ENCODE peak calls at places on chromosomes 13 and 19, in six cellular contexts. C is lung microvascular endothelial cell; W is tibial nerve; X is kidney glomerular epithelial cell; B is stimulated activated CD4-positive, alpha-beta T cell treated with anti-CD3 and anti-CD28 coated beads, Interleukin-12 subunit alpha, Interleukin-12 subunit beta, amount 100 ng/mL, for 4 hours; M is EH. I is an unnamed sample.
A peak's percentile ranks its signal among the peaks of the same experiment; 100 is the strongest.

GRCh38 chr13:42836930-42837329 is 55.5 kb downstream of the FAM216B start:
- DNase-seq in C (peak; percentile 54), W (no peak), X (peak; percentile 61), B (no peak), M (peak; percentile 75), I (peak; percentile 27)

GRCh38 chr19:29724102-29724641 is 9.1 kb upstream of the C19orf12 start:
- DNase-seq in C (peak; percentile 19), W (no peak), X (no peak), B (peak; percentile 33), M (peak; percentile 22), I (peak; percentile 5)

GRCh38 chr19:38497907-38498306 is 64.4 kb downstream of the RYR1 start:
- DNase-seq in C (no peak), W (no peak), X (no peak), B (no peak), M (no peak), I (no peak)

GRCh38 chr13:31835932-31836331 is 96.6 kb downstream of the RXFP2 start:
- DNase-seq in C (peak; percentile 41), W (no peak), X (peak; percentile 13), B (no peak), M (peak; percentile 61), I (peak; percentile 62)

GRCh38 chr19:42207767-42208259 is 9.7 kb downstream of the DEDD2 start:
- DNase-seq in C (peak; percentile 85), W (no peak), X (no peak), B (no peak), M (peak; percentile 88), I (peak; percentile 84)

GRCh38 chr13:108957369-108958012 is 328.1 kb downstream of the MYO16 start:
- DNase-seq in C (peak; percentile 49), W (peak; percentile 27), X (peak; percentile 89), B (no peak), M (peak; percentile 83), I (peak; percentile 89)

GRCh38 chr13:65336106-65336603 is 1894.0 kb downstream of the PCDH9 start:
- DNase-seq in C (no peak), W (no peak), X (no peak), B (no peak), M (no peak), I (no peak)

GRCh38 chr19:19464339-19465098 is 50.8 kb downstream of the TSSK6 start:
- DNase-seq in C (peak; percentile 67), W (no peak), X (peak; percentile 61), B (no peak), M (peak; percentile 29), I (peak; percentile 89)

GRCh38 chr19:33124207-33125098 is 7.5 kb upstream of the WDR88 start:
- DNase-seq in C (no peak), W (no peak), X (no peak), B (no peak), M (no peak), I (no peak)

GRCh38 chr13:28655566-28655965 is 3.4 kb upstream of the POMP start:
- DNase-seq in C (no peak), W (no peak), X (no peak), B (no peak), M (peak; percentile 83), I (peak; percentile 67)

GRCh38 chr19:2976609-2977000 is 759 bp upstream of the TLE6 start:
- DNase-seq in C (no peak), W (no peak), X (no peak), B (no peak), M (no peak), I (no peak)

GRCh38 chr13:37492741-37493514 is 105.6 kb downstream of the POSTN start:
- DNase-seq in C (peak; percentile 8), W (no peak), X (no peak), B (no peak), M (peak; percentile 99), I (peak; percentile 14)

GRCh38 chr19:54708781-54709180 is 15.5 kb upstream of the KIR3DL3 start:
- DNase-seq in C (no peak), W (no peak), X (no peak), B (no peak), M (no peak), I (no peak)

GRCh38 chr13:41917641-41918040 is 43.3 kb downstream of the VWA8 start:
- DNase-seq in C (peak; percentile 74), W (no peak), X (no peak), B (no peak), M (peak; percentile 84), I (peak; percentile 45)

GRCh38 chr19:1888385-1888784 is 3.1 kb upstream of the ABHD17A start:
- DNase-seq in C (no peak), W (no peak), X (no peak), B (no peak), M (no peak), I (no peak)

GRCh38 chr19:38173324-38174041 is 50.5 kb downstream of the DPF1 start:
- DNase-seq in C (peak; percentile 96), W (no peak), X (no peak), B (no peak), M (no peak), I (peak; percentile 97)

GRCh38 chr19:1516395-1516753 is 3.6 kb upstream of the ADAMTSL5 start:
- DNase-seq in C (no peak), W (no peak), X (no peak), B (no peak), M (no peak), I (no peak)

GRCh38 chr13:101655435-101655834 is 203.0 kb downstream of the ITGBL1 start:
- DNase-seq in C (no peak), W (no peak), X (no peak), B (no peak), M (no peak), I (no peak)

GRCh38 chr13:20721058-20721453 is 17.6 kb downstream of the IL17D start:
- DNase-seq in C (no peak), W (no peak), X (no peak), B (no peak), M (no peak), I (no peak)

GRCh38 chr19:22605275-22606211 is 28.6 kb upstream of the ZNF492 start:
- DNase-seq in C (no peak), W (no peak), X (no peak), B (no peak), M (no peak), I (no peak)

GRCh38 chr19:39111593-39112199 is 13.9 kb upstream of the PAK4 start:
- DNase-seq in C (no peak), W (no peak), X (no peak), B (no peak), M (no peak), I (peak; percentile 63)

GRCh38 chr19:5844456-5845433 is 5.2 kb upstream of the FUT6 start:
- DNase-seq in C (no peak), W (no peak), X (no peak), B (no peak), M (no peak), I (no peak)

GRCh38 chr13:107518780-107519179 is 696.6 kb downstream of the LIG4 start:
- DNase-seq in C (no peak), W (no peak), X (no peak), B (no peak), M (no peak), I (peak; percentile 22)

GRCh38 chr13:90270231-90270630 is 1077.3 kb upstream of the MIR17HG start:
- DNase-seq in C (no peak), W (no peak), X (no peak), B (no peak), M (no peak), I (no peak)

GRCh38 chr13:40406405-40407138 is 259.9 kb downstream of the FOXO1 start:
- DNase-seq in C (peak; percentile 85), W (no peak), X (peak; percentile 34), B (no peak), M (peak; percentile 92), I (peak; percentile 51)

GRCh38 chr19:5308471-5309437 is 31.9 kb downstream of the PTPRS start:
- DNase-seq in C (peak; percentile 55), W (peak; percentile 59), X (no peak), B (no peak), M (peak; percentile 71), I (peak; percentile 43)

GRCh38 chr13:66111628-66112027 is 1118.5 kb downstream of the PCDH9 start:
- DNase-seq in C (no peak), W (no peak), X (no peak), B (no peak), M (no peak), I (no peak)

GRCh38 chr13:112688560-112689497 is 1.0 kb upstream of the ATP11A start:
- DNase-seq in C (no peak), W (peak; percentile 40), X (no peak), B (peak; percentile 49), M (peak; percentile 15), I (no peak)

GRCh38 chr13:86846501-86846900 is 824.7 kb upstream of the SLITRK5 start:
- DNase-seq in C (no peak), W (no peak), X (peak; percentile 18), B (no peak), M (no peak), I (peak; percentile 66)

GRCh38 chr13:32019612-32020233 is 11.9 kb upstream of the FRY start:
- DNase-seq in C (peak; percentile 84), W (peak; percentile 67), X (peak; percentile 60), B (no peak), M (peak; percentile 74), I (peak; percentile 55)

GRCh38 chr19:12737666-12738351 is 512 bp downstream of the GET3 start:
- DNase-seq in C (no peak), W (no peak), X (no peak), B (no peak), M (no peak), I (no peak)

GRCh38 chr19:10920288-10920655 is 8.2 kb downstream of the YIPF2 start:
- DNase-seq in C (no peak), W (no peak), X (no peak), B (no peak), M (no peak), I (no peak)

GRCh38 chr19:3682741-3683404 is 17.4 kb downstream of the PIP5K1C start:
- DNase-seq in C (peak; percentile 80), W (no peak), X (peak; percentile 6), B (no peak), M (peak; percentile 55), I (no peak)